ENCODE peak calls at places on chromosomes 7 and 10, in seven cellular contexts. I, G, A, U, F, S and H are unnamed samples.

GRCh38 chr10:129853236-129853946 is 110.7 kb downstream of the EBF3 start:
- DNase-seq in U (no peak), S (no peak), F (no peak), A (no peak), G (no peak), I (no peak), H (no peak)

GRCh38 chr10:4012848-4013247 is 227.8 kb upstream of the KLF6 start:
- DNase-seq in U (no peak), F (no peak), A (no peak), S (no peak), I (no peak), G (no peak), H (no peak)

GRCh38 chr7:12267542-12267941 is 56.4 kb downstream of the TMEM106B start:
- DNase-seq in I (no peak), A (no peak), F (no peak), G (no peak), U (no peak), S (no peak), H (no peak)

GRCh38 chr10:28879875-28880381 is 202.6 kb downstream of the BAMBI start:
- DNase-seq in F (peak; percentile 27), G (peak; percentile 74), I (no peak), S (no peak), A (no peak), U (peak; percentile 64), H (peak; percentile 66)

GRCh38 chr7:46099091-46099490 is 178.0 kb upstream of the IGFBP3 start:
- DNase-seq in U (no peak), G (no peak), S (no peak), A (no peak), F (no peak), I (no peak), H (no peak)

GRCh38 chr10:47137311-47137851 is 162.6 kb upstream of the GDF10 start:
- DNase-seq in U (peak; percentile 82), G (no peak), A (no peak), F (no peak), S (no peak), I (no peak), H (no peak)

GRCh38 chr10:32167450-32167849 is 111.2 kb upstream of the KIF5B start:
- DNase-seq in F (no peak), S (no peak), U (no peak), A (no peak), I (no peak), G (no peak), H (no peak)

GRCh38 chr10:1734288-1734687 is 3.0 kb downstream of the ADARB2 start:
- DNase-seq in A (no peak), U (peak; percentile 55), S (no peak), F (no peak), G (no peak), I (no peak), H (no peak)

GRCh38 chr10:124339951-124340760 is 78.6 kb downstream of the OAT start:
- DNase-seq in A (no peak), F (no peak), U (no peak), I (no peak), S (no peak), G (peak; percentile 86), H (peak; percentile 86)

GRCh38 chr10:77195101-77195500 is 442.5 kb downstream of the KCNMA1 start:
- DNase-seq in U (no peak), I (no peak), A (no peak), S (peak; percentile 14), F (no peak), G (peak; percentile 76), H (no peak)

GRCh38 chr10:92544296-92544695 is 29.6 kb downstream of the IDE start:
- DNase-seq in A (no peak), S (no peak), F (no peak), G (no peak), I (peak; percentile 33), U (no peak), H (no peak)

GRCh38 chr10:15313034-15313433 is 58.1 kb downstream of the FAM171A1 start:
- DNase-seq in S (no peak), G (no peak), I (no peak), A (no peak), U (no peak), F (no peak), H (no peak)

GRCh38 chr7:84490661-84491060 is 296.1 kb upstream of the SEMA3A start:
- DNase-seq in G (no peak), F (no peak), A (no peak), U (no peak), I (peak; percentile 22), S (no peak), H (no peak)

GRCh38 chr7:22667562-22668239 is 59.3 kb upstream of the IL6 start:
- DNase-seq in I (peak; percentile 64), A (no peak), G (no peak), U (no peak), S (no peak), F (no peak), H (no peak)

GRCh38 chr7:128903621-128904361 is 6.7 kb downstream of the KCP start:
- DNase-seq in G (peak; percentile 57), U (no peak), S (no peak), F (no peak), A (peak; percentile 60), I (no peak), H (no peak)

GRCh38 chr7:133115596-133115995 is 33.7 kb upstream of the CHCHD3 start:
- DNase-seq in A (no peak), U (no peak), S (no peak), I (no peak), F (no peak), G (no peak), H (no peak)

GRCh38 chr7:7799138-7799537 is 80.7 kb upstream of the RPA3 start:
- DNase-seq in G (no peak), F (no peak), I (no peak), A (no peak), S (no peak), U (no peak), H (no peak)

GRCh38 chr10:49325916-49326783 is 27.2 kb downstream of the C10orf71 start:
- DNase-seq in U (peak; percentile 82), F (no peak), G (no peak), I (no peak), A (no peak), S (no peak), H (no peak)

GRCh38 chr10:117736655-117737054 is 194.1 kb downstream of the EMX2 start:
- DNase-seq in G (no peak), S (no peak), A (no peak), U (no peak), F (no peak), I (no peak), H (no peak)

GRCh38 chr7:8217200-8218068 is 44.5 kb downstream of the ICA1 start:
- DNase-seq in U (no peak), F (peak; percentile 33), I (peak; percentile 88), A (no peak), G (no peak), S (peak; percentile 68), H (no peak)

GRCh38 chr10:42475168-42476098 is 162.9 kb downstream of the ZNF33B start:
- DNase-seq in A (no peak), G (no peak), I (peak; percentile 2), F (no peak), U (no peak), S (no peak), H (no peak)

GRCh38 chr10:42479057-42479456 is 159.3 kb downstream of the ZNF33B start:
- DNase-seq in S (no peak), F (no peak), U (no peak), G (no peak), I (no peak), A (no peak), H (no peak)

GRCh38 chr10:42477170-42477569 is 161.2 kb downstream of the ZNF33B start:
- DNase-seq in I (no peak), U (no peak), S (no peak), A (no peak), F (no peak), G (no peak), H (no peak)

GRCh38 chr10:42476101-42476500 is 162.3 kb downstream of the ZNF33B start:
- DNase-seq in U (no peak), S (no peak), I (no peak), G (no peak), A (no peak), F (no peak), H (no peak)
- H3K4me3 ChIP-seq in U (peak overlapping the region; percentile 36), S (no peak overlapping the region), I (peak overlapping the region; percentile 40), G (peak overlapping the region; percentile 29), A (peak overlapping the region; percentile 46), F (peak overlapping the region; percentile 33), H (no peak overlapping the region)

DNA sequence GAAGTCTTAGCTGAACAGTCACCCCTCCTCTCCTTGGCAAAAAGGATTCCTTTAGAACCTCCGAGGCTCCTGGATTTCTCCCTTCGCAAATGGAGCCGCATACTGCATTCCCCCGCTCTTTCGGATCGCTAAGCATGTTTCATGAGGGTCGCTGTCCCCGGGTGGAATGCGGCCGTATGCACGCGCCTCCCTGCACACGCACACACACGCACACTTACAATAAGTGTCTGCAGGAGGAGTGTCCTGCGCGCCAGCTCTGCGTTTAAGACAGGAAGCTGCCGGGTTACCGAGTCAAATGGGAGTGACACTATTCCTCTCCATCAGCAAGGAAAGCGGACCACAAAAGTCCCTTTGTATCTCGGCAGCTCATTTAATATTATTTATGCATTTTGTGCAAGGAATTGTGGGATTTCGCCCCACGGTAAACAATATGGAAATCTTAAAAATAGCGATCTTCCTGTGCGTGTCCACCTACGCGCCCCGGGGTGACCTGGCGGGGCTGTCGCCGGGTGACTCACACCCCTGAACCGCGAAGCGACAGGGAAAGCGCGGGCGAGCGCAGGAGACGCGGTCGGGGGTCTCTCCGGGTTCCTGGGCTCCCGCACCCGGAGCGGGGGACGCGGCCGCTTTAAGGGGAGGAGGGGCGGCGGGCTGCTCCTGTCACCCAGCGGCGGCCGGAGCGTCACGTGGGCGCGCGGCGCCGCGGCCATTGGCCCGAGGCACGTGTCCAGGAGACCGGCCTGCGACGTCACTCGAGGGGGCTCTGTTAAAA is 971 bp upstream of the EN2 start:
- DNase-seq in G (no peak), I (peak; percentile 84), S (peak; percentile 19), U (no peak), A (peak; percentile 80), F (peak; percentile 57), H (peak; percentile 68)
- H3K4me1 ChIP-seq in G (peaks cover 40% of the 10 kb centered on the region), I (peaks cover 48% of the 10 kb centered on the region), S (peaks cover 8% of the 10 kb centered on the region), U (peaks cover 63% of the 10 kb centered on the region), A (peaks cover 20% of the 10 kb centered on the region), F (peaks cover 23% of the 10 kb centered on the region), H (no peaks in the 10 kb centered on the region)

GRCh38 chr7:150371131-150371995 is 2.7 kb downstream of the REPIN1 start:
- DNase-seq in U (no peak), F (no peak), A (peak; percentile 65), S (no peak), G (no peak), I (no peak), H (no peak)

GRCh38 chr7:150370612-150371071 is 2.0 kb downstream of the REPIN1 start:
- DNase-seq in F (no peak), A (no peak), I (no peak), S (no peak), G (no peak), U (no peak), H (no peak)

GRCh38 chr7:150368884-150369739 is 490 bp downstream of the REPIN1 start:
- DNase-seq in A (peak; percentile 84), F (peak; percentile 85), I (peak; percentile 94), U (peak; percentile 93), S (peak; percentile 45), G (peak; percentile 88), H (peak; percentile 91)

GRCh38 chr7:150368098-150368883 is at the start of gene REPIN1:
- DNase-seq in A (peak; percentile 97), U (peak; percentile 97), S (peak; percentile 89), F (peak; percentile 95), I (peak; percentile 84), G (peak; percentile 96), H (peak; percentile 97)

GRCh38 chr7:150369740-150370501 is 1.3 kb downstream of the REPIN1 start:
- DNase-seq in A (no peak), U (no peak), G (no peak), F (no peak), I (no peak), S (no peak), H (no peak)
- H3K4me3 ChIP-seq in A (peak overlapping the region; percentile 85), U (peak overlapping the region; percentile 70), G (peak overlapping the region; percentile 74), F (peak overlapping the region; percentile 90), I (peak overlapping the region; percentile 81), S (peak overlapping the region; percentile 86), H (no peak overlapping the region)

GRCh38 chr10:79437111-79437814 is 8.2 kb downstream of the ZCCHC24 start:
- DNase-seq in A (peak; percentile 36), G (peak; percentile 57), U (no peak), F (no peak), I (no peak), S (no peak), H (no peak)
- H3K4me1 ChIP-seq in A (peaks cover 37% of the 10 kb centered on the region), G (peaks cover 46% of the 10 kb centered on the region), U (peaks cover 100% of the 10 kb centered on the region), F (peaks cover 87% of the 10 kb centered on the region), I (no peaks in the 10 kb centered on the region), S (peaks cover 21% of the 10 kb centered on the region), H (no peaks in the 10 kb centered on the region)